ENCODE peak calls at places on chromosomes 13 and 19, in nine cellular contexts. J is HFF-Myc, V is GM06990, B is body of pancreas, Y is cardiac fibroblast, U is astrocyte, H is AG04450, K is fibroblast of pulmonary artery, C is breast epithelium. T is an unnamed sample.

GRCh38 chr19:27758626-27759505 is 1454.1 kb downstream of the UQCRFS1 start:
- DNase-seq in J (no peak), V (no peak), B (no peak), Y (no peak), U (no peak), H (no peak), K (no peak), C (no peak), T (no peak)

GRCh38 chr13:113912596-113912995 is 48.7 kb upstream of the GAS6 start:
- DNase-seq in J (no peak), V (no peak), B (no peak), Y (no peak), U (peak), H (no peak), K (no peak), C (no peak), T (no peak)

GRCh38 chr13:31172535-31172934 is 10.8 kb upstream of the HSPH1 start:
- DNase-seq in J (no peak), V (no peak), B (no peak), Y (peak), U (peak), H (peak), K (peak), C (no peak), T (peak)

GRCh38 chr19:29529646-29530548 is 4.1 kb downstream of the VSTM2B start:
- DNase-seq in J (no peak), V (no peak), B (no peak), Y (no peak), U (no peak), H (no peak), K (no peak), C (no peak), T (no peak)

GRCh38 chr19:46256855-46257254 is 27.3 kb downstream of the IGFL1 start:
- DNase-seq in J (no peak), V (no peak), B (no peak), Y (peak), U (no peak), H (no peak), K (peak), C (no peak), T (peak)

GRCh38 chr13:114078501-114079451 is 53.6 kb downstream of the RASA3 start:
- DNase-seq in J (peak), V (no peak), B (peak), Y (peak), U (peak), H (no peak), K (peak), C (peak), T (peak)

GRCh38 chr13:45678282-45678681 is 23.8 kb upstream of the CBY2 start:
- DNase-seq in J (no peak), V (no peak), B (no peak), Y (no peak), U (no peak), H (no peak), K (no peak), C (no peak), T (no peak)

GRCh38 chr13:30792257-30793000 is 57.1 kb downstream of the ALOX5AP start:
- DNase-seq in J (peak), V (no peak), B (peak), Y (peak), U (peak), H (peak), K (peak), C (peak), T (peak)

GRCh38 chr13:97194473-97194872 is 27.7 kb upstream of the MBNL2 start:
- DNase-seq in J (no peak), V (no peak), B (no peak), Y (peak), U (peak), H (no peak), K (peak), C (no peak), T (peak)

GRCh38 chr19:16143399-16144215 is at the start of gene HSH2D:
- DNase-seq in J (no peak), V (peak), B (peak), Y (no peak), U (no peak), H (no peak), K (no peak), C (peak), T (no peak)

GRCh38 chr13:80141114-80141849 is 199.6 kb downstream of the SPRY2 start:
- DNase-seq in J (no peak), V (no peak), B (peak), Y (peak), U (peak), H (peak), K (peak), C (no peak), T (peak)

GRCh38 chr19:30063184-30064020 is 121.4 kb downstream of the URI1 start:
- DNase-seq in J (no peak), V (no peak), B (no peak), Y (no peak), U (no peak), H (no peak), K (no peak), C (no peak), T (no peak)

GRCh38 chr13:49869514-49869913 is 66.6 kb downstream of the SPRYD7 start:
- DNase-seq in J (peak), V (no peak), B (peak), Y (peak), U (no peak), H (no peak), K (peak), C (no peak), T (peak)

GRCh38 chr13:35496761-35497386 is 20.4 kb upstream of the MAB21L1 start:
- DNase-seq in J (no peak), V (no peak), B (no peak), Y (peak), U (no peak), H (no peak), K (peak), C (no peak), T (no peak)

GRCh38 chr13:78700121-78700910 is 41.4 kb upstream of the OBI1 start:
- DNase-seq in J (no peak), V (no peak), B (no peak), Y (peak), U (peak), H (no peak), K (peak), C (no peak), T (peak)

GRCh38 chr13:91135376-91135775 is 212.1 kb upstream of the MIR17HG start:
- DNase-seq in J (no peak), V (no peak), B (no peak), Y (no peak), U (no peak), H (no peak), K (no peak), C (no peak), T (no peak)

GRCh38 chr19:524062-524674 is 7.4 kb upstream of the CDC34 start:
- DNase-seq in J (no peak), V (no peak), B (no peak), Y (peak), U (no peak), H (no peak), K (no peak), C (no peak), T (no peak)

GRCh38 chr19:41241859-41242258 is 22.3 kb upstream of the HNRNPUL1 start:
- DNase-seq in J (no peak), V (no peak), B (no peak), Y (no peak), U (no peak), H (no peak), K (no peak), C (no peak), T (no peak)

GRCh38 chr19:5470264-5470671 is 15.1 kb downstream of the ZNRF4 start:
- DNase-seq in J (no peak), V (no peak), B (no peak), Y (no peak), U (no peak), H (no peak), K (no peak), C (no peak), T (no peak)

GRCh38 chr13:42119875-42120274 is 71.4 kb downstream of the DGKH start:
- DNase-seq in J (no peak), V (no peak), B (no peak), Y (no peak), U (no peak), H (no peak), K (no peak), C (no peak), T (peak)

GRCh38 chr13:41313117-41313516 is 2.0 kb downstream of the NAA16 start:
- DNase-seq in J (no peak), V (no peak), B (no peak), Y (no peak), U (no peak), H (no peak), K (no peak), C (no peak), T (no peak)

GRCh38 chr13:37597477-37597876 is 1.1 kb downstream of the POSTN start:
- DNase-seq in J (no peak), V (no peak), B (no peak), Y (no peak), U (no peak), H (no peak), K (no peak), C (no peak), T (no peak)
- H3K4me3 ChIP-seq in J (no peak), V (no peak), B (no peak), Y (peak), U (peak), H (peak), K (peak), C (peak), T (peak)

DNA sequence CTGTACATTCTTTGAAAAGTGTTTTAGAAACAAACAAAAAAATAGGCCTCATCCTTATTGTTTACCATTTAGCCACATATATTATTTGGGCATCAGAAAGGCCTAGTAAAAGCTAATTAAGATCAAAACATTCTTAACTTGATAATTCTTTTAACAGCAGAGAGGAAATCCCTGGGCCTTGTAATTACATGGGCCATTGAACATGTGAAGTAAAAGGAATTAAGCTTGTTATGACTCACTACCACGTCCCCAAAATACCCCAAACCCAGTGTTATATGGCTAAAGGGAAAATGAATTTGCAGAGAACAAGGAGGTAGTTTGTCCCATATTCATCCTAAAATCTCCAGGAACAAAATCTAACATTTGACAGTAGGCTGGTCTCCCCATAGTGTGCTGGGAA is 439.8 kb downstream of the ITGBL1 start:
- DNase-seq in J (no peak), V (no peak), B (no peak), Y (no peak), U (peak), H (no peak), K (no peak), C (no peak), T (no peak)
- TF ChIP-seq CTCF in J (no peak), V (no peak), B (no peak), Y (no peak), U (no peak), H (no peak), K (no peak), C (no peak), T (no peak)

GRCh38 chr13:84845875-84846619 is 953.2 kb downstream of the SLITRK6 start:
- DNase-seq in J (no peak), V (no peak), B (no peak), Y (no peak), U (no peak), H (no peak), K (no peak), C (no peak), T (no peak)

GRCh38 chr13:84843368-84843767 is 955.9 kb downstream of the SLITRK6 start:
- DNase-seq in J (no peak), V (no peak), B (no peak), Y (no peak), U (no peak), H (no peak), K (no peak), C (no peak), T (no peak)

GRCh38 chr13:84844473-84844872 is 954.7 kb downstream of the SLITRK6 start:
- DNase-seq in J (no peak), V (no peak), B (no peak), Y (no peak), U (no peak), H (no peak), K (peak), C (no peak), T (peak)

DNA sequence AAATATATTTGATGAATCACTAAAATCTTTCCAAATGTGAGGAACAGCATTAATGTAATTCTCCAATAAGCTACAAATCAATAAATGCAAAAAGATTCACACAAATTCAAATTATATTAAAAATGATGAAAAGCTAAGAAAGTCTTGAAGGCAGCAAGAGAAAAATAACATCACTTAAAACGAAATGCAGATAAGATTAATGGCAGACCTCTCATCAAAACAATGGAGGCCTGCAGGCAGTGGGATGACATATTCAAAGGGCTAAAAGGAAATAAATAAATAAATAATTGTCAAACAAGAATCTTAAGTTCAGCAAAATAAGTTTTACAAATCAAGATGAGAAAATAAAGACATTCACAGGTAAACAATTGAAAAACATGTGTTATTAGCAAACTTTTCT is 952.1 kb downstream of the SLITRK6 start:
- DNase-seq in J (no peak), V (no peak), B (no peak), Y (no peak), U (no peak), H (no peak), K (no peak), C (no peak), T (no peak)
- H3K4me3 ChIP-seq in J (no peak), V (no peak), B (no peak), Y (no peak), U (no peak), H (no peak), K (no peak), C (no peak), T (no peak)

GRCh38 chr19:42857544-42857867 is 22.0 kb downstream of the PSG1 start:
- DNase-seq in J (no peak), V (no peak), B (no peak), Y (no peak), U (no peak), H (no peak), K (no peak), C (no peak), T (no peak)
- TF ChIP-seq CTCF in J (no peak), V (no peak), B (no peak), Y (no peak), U (no peak), H (no peak), K (no peak), C (no peak), T (no peak)

DNA sequence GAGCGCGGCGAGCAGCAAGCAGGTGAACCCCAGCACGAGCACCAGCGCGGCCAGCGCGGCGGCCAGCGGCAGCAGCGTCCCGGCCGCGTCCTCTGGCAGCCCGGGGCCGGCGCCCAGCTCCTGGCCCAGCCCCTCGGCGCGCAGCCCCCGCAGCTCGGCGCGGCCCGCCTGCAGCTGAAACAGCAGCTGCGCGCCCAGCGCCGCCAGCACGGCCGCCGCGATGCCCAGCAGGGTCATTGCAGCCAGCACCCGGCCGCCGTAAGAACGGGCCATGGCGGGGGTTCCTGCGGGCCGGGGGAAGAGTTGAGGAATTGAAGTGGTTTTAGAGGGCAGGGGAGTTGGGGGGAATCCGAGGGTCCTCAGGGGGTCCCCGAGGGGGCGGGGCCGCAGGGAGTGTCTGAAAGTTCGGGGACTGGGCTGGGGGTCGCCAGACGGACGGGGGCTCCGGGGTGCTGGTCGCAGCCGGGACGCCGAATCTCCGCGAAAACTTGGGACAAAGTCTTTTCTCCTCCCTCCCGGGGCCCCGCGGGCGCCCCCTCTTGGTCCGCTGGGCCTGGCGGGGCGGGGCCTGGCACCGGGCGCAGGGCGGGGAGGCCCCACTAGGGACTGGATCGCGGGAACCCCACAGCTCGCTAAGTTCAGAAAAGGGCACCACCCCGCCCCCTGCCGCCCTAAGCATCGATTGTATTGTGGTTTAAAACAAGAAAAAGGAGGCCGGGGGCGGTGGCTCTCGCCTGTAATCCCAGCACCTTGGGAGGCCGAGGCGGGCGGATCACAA is at the start of gene TMEM221:
- DNase-seq in J (no peak), V (peak), B (peak), Y (peak), U (no peak), H (no peak), K (peak), C (no peak), T (no peak)
- H3K4me3 ChIP-seq in J (peak), V (no peak), B (no peak), Y (peak), U (peak), H (peak), K (peak), C (peak), T (peak)

DNA sequence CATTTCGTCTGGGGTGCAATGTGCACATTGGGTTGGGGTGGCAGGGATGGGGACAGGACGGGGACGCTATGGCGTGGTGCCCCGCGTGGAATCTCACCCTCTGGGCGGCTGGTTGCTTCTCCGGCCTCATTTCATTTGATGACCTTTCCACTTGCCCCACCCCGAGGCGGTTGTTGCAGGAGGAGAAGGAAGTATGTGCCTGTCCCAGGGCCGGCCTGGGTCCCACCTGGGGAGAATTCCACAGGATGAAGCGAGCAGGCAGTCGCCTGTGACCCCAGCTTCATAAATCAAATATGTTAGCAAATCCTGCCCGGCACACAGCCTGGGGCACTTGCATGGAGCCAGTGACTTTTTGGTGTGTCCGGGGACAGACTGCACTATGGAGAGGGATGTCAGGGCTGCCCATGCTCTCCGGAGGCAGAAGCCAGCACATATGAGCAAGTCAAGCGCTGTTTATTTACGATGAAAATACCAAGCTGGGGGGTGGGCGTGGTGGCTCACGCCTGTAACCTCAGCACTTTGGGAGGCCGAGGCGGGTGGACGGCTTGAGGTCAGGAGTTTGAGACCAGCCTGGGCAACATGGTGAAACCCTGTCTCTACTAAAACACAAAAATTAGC is 19.7 kb upstream of the ZBTB7A start:
- DNase-seq in J (no peak), V (no peak), B (no peak), Y (no peak), U (no peak), H (no peak), K (no peak), C (no peak), T (no peak)
- TF ChIP-seq CTCF in J (no peak), V (no peak), B (no peak), Y (no peak), U (no peak), H (no peak), K (no peak), C (no peak), T (no peak)

GRCh38 chr13:21139374-21139773 is 37.0 kb downstream of the SKA3 start:
- DNase-seq in J (no peak), V (no peak), B (peak), Y (no peak), U (no peak), H (no peak), K (no peak), C (no peak), T (no peak)
- H3K4me3 ChIP-seq in J (peak), V (peak), B (peak), Y (no peak), U (peak), H (no peak), K (peak), C (peak), T (peak)

GRCh38 chr13:100854091-100854490 is 179.5 kb upstream of the TMTC4 start:
- DNase-seq in J (no peak), V (no peak), B (no peak), Y (no peak), U (no peak), H (no peak), K (no peak), C (no peak), T (no peak)

GRCh38 chr13:100852146-100852545 is 177.6 kb upstream of the TMTC4 start:
- DNase-seq in J (no peak), V (no peak), B (no peak), Y (no peak), U (no peak), H (no peak), K (no peak), C (no peak), T (no peak)

GRCh38 chr13:100848304-100848703 is 173.7 kb upstream of the TMTC4 start:
- DNase-seq in J (no peak), V (no peak), B (no peak), Y (no peak), U (no peak), H (no peak), K (no peak), C (no peak), T (no peak)
- TF ChIP-seq CTCF in J (no peak), V (peak), B (no peak), Y (no peak), U (no peak), H (no peak), K (no peak), C (no peak), T (no peak)

DNA sequence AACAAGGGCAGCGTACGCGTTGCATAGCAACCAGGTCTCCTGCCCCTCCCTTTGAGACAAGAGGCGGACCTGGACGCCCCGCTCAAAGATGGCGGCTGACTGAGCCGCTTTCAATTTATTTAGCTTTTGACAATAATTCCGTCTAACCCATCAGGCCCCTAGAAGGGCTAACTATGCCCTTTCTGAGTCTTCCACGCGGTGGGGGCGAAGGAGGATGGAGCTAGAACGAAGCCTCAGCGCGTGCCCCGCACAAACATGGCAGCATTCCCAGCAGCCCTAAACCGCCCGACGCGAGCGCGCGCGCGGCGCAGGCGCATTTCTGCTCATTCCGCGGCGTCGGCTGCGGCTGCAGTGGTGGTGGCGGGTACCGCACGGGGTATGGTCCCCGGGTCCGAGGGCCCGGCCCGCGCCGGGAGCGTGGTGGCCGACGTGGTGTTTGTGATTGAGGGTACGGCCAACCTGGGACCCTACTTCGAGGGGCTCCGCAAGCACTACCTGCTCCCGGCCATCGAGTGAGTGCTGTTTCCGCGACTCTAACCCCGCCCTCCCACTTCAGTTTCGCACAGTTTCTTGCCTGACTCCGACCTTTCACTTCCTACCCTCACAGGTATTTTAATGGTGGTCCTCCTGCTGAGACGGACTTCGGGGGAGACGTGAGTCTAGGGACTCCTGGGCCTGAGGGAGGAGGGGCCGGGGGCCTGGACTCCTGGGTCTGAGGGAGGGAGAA is at the start of gene MED25:
- DNase-seq in J (no peak), V (peak), B (peak), Y (peak), U (peak), H (peak), K (peak), C (peak), T (peak)
- H3K4me3 ChIP-seq in J (peak), V (peak), B (peak), Y (peak), U (peak), H (peak), K (peak), C (peak), T (peak)

GRCh38 chr19:17777840-17778620 is 16.9 kb upstream of the B3GNT3 start:
- DNase-seq in J (no peak), V (peak), B (peak), Y (peak), U (no peak), H (no peak), K (peak), C (no peak), T (peak)
- TF ChIP-seq CTCF in J (no peak), V (no peak), B (no peak), Y (no peak), U (no peak), H (no peak), K (no peak), C (no peak), T (no peak)